ENCODE peak calls at places on chromosomes 11 and 22, in seven cellular contexts. P is aorta; D is breast epithelium; M is A673; U is HCT116; A is suprapubic skin; R is CD8-positive, alpha-beta T cell. C is an unnamed sample.

GRCh38 chr11:16151138-16151537 is 205.2 kb downstream of the SOX6 start:
- DNase-seq in D (no peak), M (peak; percentile 72), R (no peak), U (no peak), P (no peak), A (no peak), C (no peak)

GRCh38 chr11:131975624-131976420 is 605.4 kb downstream of the NTM start:
- DNase-seq in U (no peak), D (no peak), A (no peak), M (peak; percentile 95), R (no peak), P (no peak), C (no peak)

GRCh38 chr22:35198738-35199137 is 58.6 kb upstream of the HMGXB4 start:
- DNase-seq in M (no peak), R (no peak), D (no peak), A (no peak), U (no peak), P (no peak), C (no peak)

GRCh38 chr11:43418197-43418596 is 59.5 kb downstream of the TTC17 start:
- DNase-seq in D (no peak), R (no peak), P (no peak), U (no peak), A (no peak), M (no peak), C (no peak)

GRCh38 chr22:39134366-39135091 is 18.0 kb downstream of the CBX7 start:
- DNase-seq in A (no peak), P (peak; percentile 76), U (no peak), D (no peak), M (no peak), R (no peak), C (no peak)

GRCh38 chr11:102599642-102600261 is 25.4 kb downstream of the MMP20 start:
- DNase-seq in R (no peak), D (no peak), M (peak; percentile 68), A (no peak), P (no peak), U (peak; percentile 97), C (peak; percentile 49)

GRCh38 chr11:8283510-8284272 is 20.0 kb upstream of the LMO1 start:
- DNase-seq in P (peak; percentile 67), A (peak; percentile 73), D (no peak), U (no peak), R (peak; percentile 42), M (no peak), C (no peak)

GRCh38 chr11:44596541-44597276 is 31.2 kb downstream of the CD82 start:
- DNase-seq in P (no peak), A (no peak), M (no peak), U (no peak), R (peak; percentile 58), D (no peak), C (no peak)

GRCh38 chr11:130390071-130390758 is 38.2 kb downstream of the ADAMTS8 start:
- DNase-seq in R (no peak), P (peak; percentile 36), U (peak; percentile 24), M (peak; percentile 58), A (no peak), D (no peak), C (peak; percentile 58)

GRCh38 chr22:21819183-21819770 is 48.2 kb downstream of the MAPK1 start:
- DNase-seq in U (no peak), M (no peak), R (no peak), P (no peak), D (no peak), A (no peak), C (no peak)

GRCh38 chr22:50454556-50455075 is 20.2 kb downstream of the SBF1 start:
- DNase-seq in A (no peak), U (no peak), P (no peak), M (no peak), D (no peak), R (no peak), C (no peak)

GRCh38 chr22:20805972-20806471 is 32.1 kb downstream of the SERPIND1 start:
- DNase-seq in A (peak; percentile 43), P (no peak), M (peak; percentile 53), R (no peak), D (peak; percentile 25), U (no peak), C (peak; percentile 53)

GRCh38 chr11:69444381-69445130 is 36.9 kb upstream of the LINC01488 start:
- DNase-seq in A (no peak), M (peak; percentile 70), U (no peak), D (peak; percentile 77), R (no peak), P (peak; percentile 82), C (no peak)

GRCh38 chr11:120336641-120337132 is 474 bp downstream of the ARHGEF12 start:
- DNase-seq in D (no peak), M (peak; percentile 73), A (no peak), R (peak; percentile 58), P (peak; percentile 87), U (no peak), C (no peak)

GRCh38 chr22:48799227-48799970 is 1028.3 kb downstream of the BRD1 start:
- DNase-seq in A (no peak), P (no peak), U (no peak), M (no peak), R (no peak), D (no peak), C (no peak)

GRCh38 chr11:82577246-82577645 is 156.4 kb downstream of the FAM181B start:
- DNase-seq in R (no peak), A (no peak), M (no peak), D (no peak), P (no peak), U (no peak), C (no peak)

GRCh38 chr11:78828582-78829520 is 254.2 kb upstream of the NARS2 start:
- DNase-seq in M (no peak), A (no peak), U (no peak), D (no peak), P (no peak), R (no peak), C (no peak)

GRCh38 chr11:9815486-9816136 is 151.7 kb downstream of the SWAP70 start:
- DNase-seq in D (no peak), R (no peak), A (no peak), P (no peak), U (no peak), M (no peak), C (no peak)

GRCh38 chr11:60842688-60843605 is 1.0 kb downstream of the CCDC86 start:
- DNase-seq in U (no peak), P (no peak), A (no peak), R (no peak), M (no peak), D (no peak), C (no peak)

GRCh38 chr11:61955416-61956135 is 5.4 kb downstream of the BEST1 start:
- DNase-seq in U (no peak), A (peak; percentile 80), D (no peak), M (no peak), R (peak; percentile 55), P (peak; percentile 81), C (no peak)

GRCh38 chr11:28011813-28012212 is 96.1 kb downstream of the KIF18A start:
- DNase-seq in R (no peak), M (no peak), D (no peak), U (no peak), P (no peak), A (no peak), C (no peak)

GRCh38 chr22:23512348-23512705 is 67.8 kb downstream of the IGLL1 start:
- DNase-seq in P (no peak), U (no peak), A (no peak), D (no peak), M (no peak), R (no peak), C (no peak)

GRCh38 chr11:16881074-16881709 is 133.0 kb downstream of the PLEKHA7 start:
- DNase-seq in D (no peak), U (no peak), R (no peak), M (peak; percentile 34), P (no peak), A (no peak), C (no peak)

GRCh38 chr11:58006940-58007339 is 16.7 kb upstream of the OR9Q1 start:
- DNase-seq in P (no peak), R (no peak), D (no peak), M (peak; percentile 27), A (no peak), U (no peak), C (no peak)

DNA sequence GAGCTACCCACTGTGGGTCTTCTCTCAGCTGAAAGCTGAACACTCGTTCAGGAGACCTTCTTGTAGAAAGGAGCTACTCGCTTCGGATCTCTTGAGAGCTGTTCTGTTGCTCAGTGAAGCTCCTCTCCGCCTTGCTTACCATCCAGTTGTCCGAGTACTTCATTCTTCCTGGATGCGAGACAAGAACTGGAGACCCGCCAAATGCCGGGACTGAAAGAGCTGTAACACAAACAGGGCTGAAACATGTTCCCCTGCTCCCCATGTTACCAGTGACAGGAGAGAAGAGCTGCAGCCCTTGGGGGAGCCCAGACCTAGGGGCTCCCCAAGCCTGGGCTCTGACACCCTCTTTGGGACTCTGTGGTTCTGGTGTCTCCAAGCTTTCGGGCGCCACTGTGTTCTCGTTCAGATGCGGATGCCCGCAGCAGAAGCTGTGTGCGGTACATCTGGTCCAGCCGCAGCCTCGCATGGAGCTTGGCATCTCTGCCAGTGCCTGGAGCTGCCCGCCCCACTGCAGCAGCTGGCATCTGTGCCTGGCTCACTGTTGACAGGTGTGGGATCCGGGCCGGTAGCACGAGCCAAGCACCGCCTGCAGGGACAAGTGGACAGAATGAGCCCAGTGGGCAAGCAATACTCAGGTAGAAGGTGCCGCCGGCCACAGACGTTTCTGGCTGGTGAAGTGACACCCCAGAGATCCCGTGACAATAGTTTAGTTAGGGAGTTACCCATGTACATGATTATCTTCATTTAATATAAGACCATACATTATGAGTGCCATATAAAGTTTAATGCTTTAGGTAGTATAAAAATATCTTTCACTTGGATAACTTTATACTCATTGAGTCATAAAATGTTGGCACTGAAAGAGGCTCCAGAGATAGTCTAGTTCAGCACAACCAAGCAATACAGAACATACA is 49.1 kb downstream of the EMSY start:
- DNase-seq in M (no peak), A (no peak), R (no peak), U (no peak), P (no peak), D (no peak), C (no peak)
- H3K36me3 ChIP-seq in M (peaks cover 29% of the 10 kb centered on the region), A (peaks cover 25% of the 10 kb centered on the region), R (peaks cover 5% of the 10 kb centered on the region), U (peaks cover 3% of the 10 kb centered on the region), P (peaks cover 4% of the 10 kb centered on the region), D (peaks cover 5% of the 10 kb centered on the region), C (no peaks in the 10 kb centered on the region)

GRCh38 chr11:6489338-6489737 is 7.7 kb upstream of the DNHD1 start:
- DNase-seq in U (no peak), R (no peak), A (no peak), M (no peak), P (no peak), D (no peak), C (no peak)
- H3K36me3 ChIP-seq in U (peaks cover 24% of the 10 kb centered on the region), R (peaks cover 34% of the 10 kb centered on the region), A (peaks cover 60% of the 10 kb centered on the region), M (peaks cover 44% of the 10 kb centered on the region), P (no peaks in the 10 kb centered on the region), D (no peaks in the 10 kb centered on the region), C (peaks cover 14% of the 10 kb centered on the region)

GRCh38 chr11:118799372-118799771 is 8.4 kb upstream of the DDX6 start:
- DNase-seq in D (no peak), R (no peak), U (no peak), M (no peak), A (no peak), P (no peak), C (no peak)
- H3K36me3 ChIP-seq in D (no peaks in the 10 kb centered on the region), R (no peaks in the 10 kb centered on the region), U (no peaks in the 10 kb centered on the region), M (no peaks in the 10 kb centered on the region), A (no peaks in the 10 kb centered on the region), P (no peaks in the 10 kb centered on the region), C (no peaks in the 10 kb centered on the region)

DNA sequence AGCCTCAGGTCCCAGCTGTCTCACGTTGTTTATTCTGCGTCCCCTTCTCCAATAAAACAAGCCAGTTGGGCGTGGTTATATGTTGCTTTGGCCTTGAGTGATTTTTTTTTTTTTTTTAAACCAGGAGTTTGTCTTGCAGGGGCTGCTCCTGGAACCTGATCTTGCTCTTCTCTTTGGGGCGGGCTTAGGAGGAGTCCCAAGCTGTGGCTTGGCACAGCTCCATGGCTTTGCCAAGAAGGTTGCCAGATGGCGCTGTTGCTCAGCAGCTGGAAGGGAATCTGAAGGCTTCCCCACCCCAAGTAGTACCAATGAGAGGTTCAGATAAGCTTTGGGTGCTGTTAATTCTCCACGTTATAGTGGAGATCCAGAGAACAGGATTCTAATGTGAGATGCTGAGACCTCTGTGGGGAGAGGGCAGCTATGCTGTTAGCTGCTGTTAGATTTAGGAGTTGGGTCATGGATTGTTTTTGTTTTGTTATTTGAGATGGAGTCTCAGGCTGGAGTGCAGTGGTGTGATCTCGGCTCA is 2.0 kb upstream of the FERMT3 start:
- DNase-seq in R (peak; percentile 87), U (peak; percentile 88), D (peak; percentile 86), P (peak; percentile 94), M (peak; percentile 100), A (peak; percentile 90), C (peak; percentile 85)
- H3K36me3 ChIP-seq in R (peaks cover 40% of the 10 kb centered on the region), U (peaks cover 53% of the 10 kb centered on the region), D (peaks cover 6% of the 10 kb centered on the region), P (peaks cover 8% of the 10 kb centered on the region), M (peaks cover 59% of the 10 kb centered on the region), A (peaks cover 54% of the 10 kb centered on the region), C (peaks cover 89% of the 10 kb centered on the region)

C was measured in SJSA1.